ENCODE peak calls at places on chromosomes 12 and 14, in five cellular contexts. One of them, this sample, is unnamed. For H3K9me3, the result is how much of the 10 kb centered on the place peaks cover.

GRCh38 chr12:26857465-26858176 is 24.6 kb upstream of the ITPR2 start:
- DNase-seq in GM23248: no peak
- DNase-seq in thoracic aorta: no peak
- DNase-seq in heart left ventricle: no peak
- DNase-seq in DND-41: no peak
- DNase-seq in this sample: no peak

GRCh38 chr14:68168460-68169109 is 349.0 kb downstream of the RAD51B start:
- DNase-seq in thoracic aorta: no peak
- DNase-seq in GM23248: no peak
- DNase-seq in heart left ventricle: no peak
- DNase-seq in DND-41: no peak
- DNase-seq in this sample: no peak

GRCh38 chr12:1289371-1290155 is 298.5 kb downstream of the ERC1 start:
- DNase-seq in thoracic aorta: no peak
- DNase-seq in DND-41: no peak
- DNase-seq in heart left ventricle: no peak
- DNase-seq in GM23248: peak
- DNase-seq in this sample: no peak

GRCh38 chr14:90979451-90979850 is 81.0 kb downstream of the RPS6KA5 start:
- DNase-seq in heart left ventricle: no peak
- DNase-seq in GM23248: no peak
- DNase-seq in thoracic aorta: no peak
- DNase-seq in DND-41: no peak
- DNase-seq in this sample: no peak

GRCh38 chr14:61025239-61026223 is 44.5 kb downstream of the SLC38A6 start:
- DNase-seq in GM23248: peak
- DNase-seq in DND-41: peak
- DNase-seq in heart left ventricle: peak
- DNase-seq in thoracic aorta: peak
- DNase-seq in this sample: peak

GRCh38 chr14:92471919-92472318 is 41.7 kb upstream of the RIN3 start:
- DNase-seq in thoracic aorta: no peak
- DNase-seq in GM23248: peak
- DNase-seq in heart left ventricle: no peak
- DNase-seq in DND-41: no peak
- DNase-seq in this sample: no peak

GRCh38 chr12:54486173-54486867 is 11.2 kb upstream of the NCKAP1L start:
- DNase-seq in heart left ventricle: no peak
- DNase-seq in thoracic aorta: no peak
- DNase-seq in DND-41: no peak
- DNase-seq in GM23248: no peak
- DNase-seq in this sample: no peak

GRCh38 chr14:69792887-69793421 is 4.1 kb downstream of the SLC10A1 start:
- DNase-seq in DND-41: no peak
- DNase-seq in GM23248: no peak
- DNase-seq in heart left ventricle: no peak
- DNase-seq in thoracic aorta: no peak
- DNase-seq in this sample: no peak

GRCh38 chr12:6026998-6027397 is 81.9 kb upstream of the ANO2 start:
- DNase-seq in heart left ventricle: no peak
- DNase-seq in thoracic aorta: no peak
- DNase-seq in DND-41: no peak
- DNase-seq in GM23248: no peak
- DNase-seq in this sample: no peak

GRCh38 chr12:113647048-113647447 is 175.4 kb upstream of the LHX5 start:
- DNase-seq in DND-41: peak
- DNase-seq in GM23248: no peak
- DNase-seq in heart left ventricle: no peak
- DNase-seq in thoracic aorta: no peak
- DNase-seq in this sample: no peak

GRCh38 chr12:49228653-49229052 is 36.2 kb upstream of the TUBA1C start:
- DNase-seq in DND-41: no peak
- DNase-seq in heart left ventricle: no peak
- DNase-seq in thoracic aorta: no peak
- DNase-seq in GM23248: no peak
- DNase-seq in this sample: no peak

GRCh38 chr12:87323369-87323768 is 705.8 kb downstream of the C12orf50 start:
- DNase-seq in GM23248: peak
- DNase-seq in heart left ventricle: no peak
- DNase-seq in DND-41: no peak
- DNase-seq in thoracic aorta: no peak
- DNase-seq in this sample: no peak

GRCh38 chr12:16553457-16553856 is 52.5 kb downstream of the LMO3 start:
- DNase-seq in GM23248: peak
- DNase-seq in heart left ventricle: no peak
- DNase-seq in DND-41: no peak
- DNase-seq in thoracic aorta: no peak
- DNase-seq in this sample: no peak

GRCh38 chr12:47818382-47818700 is 1.4 kb downstream of the HDAC7 start:
- DNase-seq in thoracic aorta: no peak
- DNase-seq in GM23248: peak
- DNase-seq in DND-41: no peak
- DNase-seq in heart left ventricle: no peak
- DNase-seq in this sample: peak

GRCh38 chr14:99461411-99461810 is 19.2 kb downstream of the SETD3 start:
- DNase-seq in heart left ventricle: no peak
- DNase-seq in thoracic aorta: no peak
- DNase-seq in DND-41: no peak
- DNase-seq in GM23248: no peak
- DNase-seq in this sample: no peak

GRCh38 chr12:27324452-27324999 is 8.1 kb upstream of the BMAL2 start:
- DNase-seq in heart left ventricle: no peak
- DNase-seq in thoracic aorta: no peak
- DNase-seq in DND-41: no peak
- DNase-seq in GM23248: peak
- DNase-seq in this sample: no peak

GRCh38 chr12:10749700-10750384 is 26.7 kb upstream of the YBX3 start:
- DNase-seq in GM23248: peak
- DNase-seq in DND-41: peak
- DNase-seq in heart left ventricle: peak
- DNase-seq in thoracic aorta: peak
- DNase-seq in this sample: peak

GRCh38 chr12:1908758-1909157 is 9.7 kb downstream of the CACNA2D4 start:
- DNase-seq in DND-41: no peak
- DNase-seq in heart left ventricle: no peak
- DNase-seq in GM23248: no peak
- DNase-seq in thoracic aorta: no peak
- DNase-seq in this sample: no peak

GRCh38 chr14:91649930-91650329 is 82.0 kb downstream of the CATSPERB start:
- DNase-seq in heart left ventricle: no peak
- DNase-seq in DND-41: peak
- DNase-seq in GM23248: peak
- DNase-seq in thoracic aorta: no peak
- DNase-seq in this sample: peak

GRCh38 chr14:61564623-61565091 is 130.7 kb upstream of the HIF1A start:
- DNase-seq in DND-41: no peak
- DNase-seq in thoracic aorta: no peak
- DNase-seq in heart left ventricle: no peak
- DNase-seq in GM23248: peak
- DNase-seq in this sample: no peak

GRCh38 chr14:101808020-101808641 is 46.6 kb downstream of the PPP2R5C start:
- DNase-seq in GM23248: peak
- DNase-seq in heart left ventricle: no peak
- DNase-seq in DND-41: no peak
- DNase-seq in thoracic aorta: no peak
- DNase-seq in this sample: no peak

GRCh38 chr12:10779103-10779502 is 23.3 kb downstream of the TAS2R7 start:
- DNase-seq in thoracic aorta: no peak
- DNase-seq in GM23248: no peak
- DNase-seq in heart left ventricle: no peak
- DNase-seq in DND-41: no peak
- DNase-seq in this sample: no peak

GRCh38 chr14:64703393-64704144 is 655 bp upstream of the PLEKHG3 start:
- DNase-seq in DND-41: no peak
- DNase-seq in GM23248: peak
- DNase-seq in thoracic aorta: no peak
- DNase-seq in heart left ventricle: no peak
- DNase-seq in this sample: no peak

GRCh38 chr12:107131832-107132616 is 38.7 kb upstream of the CRY1 start:
- DNase-seq in DND-41: no peak
- DNase-seq in GM23248: peak
- DNase-seq in heart left ventricle: no peak
- DNase-seq in thoracic aorta: no peak
- DNase-seq in this sample: peak

GRCh38 chr12:68951652-68952051 is 18.7 kb upstream of the CPM start:
- DNase-seq in heart left ventricle: peak
- DNase-seq in DND-41: no peak
- DNase-seq in thoracic aorta: no peak
- DNase-seq in GM23248: no peak
- DNase-seq in this sample: no peak

GRCh38 chr14:56474419-56475022 is 105.1 kb upstream of the TMEM260 start:
- DNase-seq in thoracic aorta: no peak
- DNase-seq in GM23248: peak
- DNase-seq in heart left ventricle: no peak
- DNase-seq in DND-41: peak
- DNase-seq in this sample: no peak

GRCh38 chr12:5904441-5904840 is 40.6 kb downstream of the ANO2 start:
- DNase-seq in heart left ventricle: no peak
- DNase-seq in GM23248: no peak
- DNase-seq in DND-41: no peak
- DNase-seq in thoracic aorta: no peak
- DNase-seq in this sample: no peak

GRCh38 chr12:92431146-92431545 is 271.6 kb upstream of the PLEKHG7 start:
- DNase-seq in heart left ventricle: no peak
- DNase-seq in DND-41: peak
- DNase-seq in GM23248: no peak
- DNase-seq in thoracic aorta: no peak
- DNase-seq in this sample: no peak

GRCh38 chr14:73771848-73772705 is 57.9 kb upstream of the PNMA1 start:
- DNase-seq in thoracic aorta: no peak
- DNase-seq in heart left ventricle: peak
- DNase-seq in GM23248: peak
- DNase-seq in DND-41: peak
- DNase-seq in this sample: peak

GRCh38 chr14:78469947-78470346 is 299.8 kb downstream of the NRXN3 start:
- DNase-seq in thoracic aorta: no peak
- DNase-seq in GM23248: no peak
- DNase-seq in DND-41: no peak
- DNase-seq in heart left ventricle: no peak
- DNase-seq in this sample: no peak

GRCh38 chr14:74018029-74018703 is 922 bp downstream of the ENTPD5 start:
- DNase-seq in thoracic aorta: no peak
- DNase-seq in GM23248: peak
- DNase-seq in DND-41: peak
- DNase-seq in heart left ventricle: no peak
- DNase-seq in this sample: no peak

GRCh38 chr12:13208533-13209278 is 12.2 kb downstream of the EMP1 start:
- DNase-seq in DND-41: no peak
- DNase-seq in heart left ventricle: no peak
- DNase-seq in GM23248: peak
- DNase-seq in thoracic aorta: no peak
- DNase-seq in this sample: peak

GRCh38 chr12:104378427-104378826 is 74.9 kb downstream of the EID3 start:
- DNase-seq in thoracic aorta: no peak
- DNase-seq in DND-41: no peak
- DNase-seq in GM23248: no peak
- DNase-seq in heart left ventricle: no peak
- DNase-seq in this sample: no peak
- H3K27ac ChIP-seq in thoracic aorta: no peak
- H3K27ac ChIP-seq in DND-41: no peak
- H3K27ac ChIP-seq in GM23248: no peak
- H3K27ac ChIP-seq in heart left ventricle: no peak
- H3K27ac ChIP-seq in this sample: no peak

GRCh38 chr14:105384605-105385321 is 13.6 kb upstream of the TEX22 start:
- DNase-seq in DND-41: no peak
- DNase-seq in heart left ventricle: peak
- DNase-seq in thoracic aorta: no peak
- DNase-seq in GM23248: no peak
- DNase-seq in this sample: no peak
- H3K9me3 ChIP-seq in DND-41: under half
- H3K9me3 ChIP-seq in heart left ventricle: under half
- H3K9me3 ChIP-seq in thoracic aorta: under half
- H3K9me3 ChIP-seq in GM23248: under half
- H3K9me3 ChIP-seq in this sample: under half

DNA sequence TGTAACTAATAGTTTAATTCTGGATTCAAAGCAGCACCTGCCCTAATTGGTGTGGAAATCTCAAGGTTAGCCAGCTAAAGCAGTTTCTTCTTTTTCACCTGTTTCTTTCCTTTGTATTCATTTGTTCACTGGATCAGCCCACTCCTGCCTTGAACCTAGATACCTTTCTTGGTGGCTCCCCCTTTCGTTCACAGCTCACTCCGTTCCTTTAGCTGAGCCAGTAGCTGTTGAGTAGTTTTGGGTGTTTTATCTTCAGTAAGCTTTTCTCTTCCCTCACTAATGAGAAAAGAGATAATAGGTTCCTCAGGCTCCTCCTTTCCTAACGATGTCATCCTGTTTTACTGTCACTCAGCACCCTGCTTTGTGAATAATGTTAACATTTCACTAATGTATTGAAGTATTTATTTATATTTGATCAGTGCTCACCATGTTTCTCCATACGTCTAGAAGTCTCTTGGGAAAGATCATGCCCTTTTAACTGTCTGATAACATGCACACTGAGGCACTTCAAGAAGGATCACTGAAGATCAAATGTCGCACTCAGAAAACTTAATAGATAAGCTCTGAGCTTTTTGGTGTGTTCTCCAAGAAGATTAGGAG is 121.1 kb downstream of the TGFB3 start:
- DNase-seq in thoracic aorta: no peak
- DNase-seq in GM23248: no peak
- DNase-seq in heart left ventricle: no peak
- DNase-seq in DND-41: no peak
- DNase-seq in this sample: no peak
- H3K4me3 ChIP-seq in thoracic aorta: no peak
- H3K4me3 ChIP-seq in GM23248: no peak
- H3K4me3 ChIP-seq in heart left ventricle: no peak
- H3K4me3 ChIP-seq in DND-41: no peak
- H3K4me3 ChIP-seq in this sample: no peak

DNA sequence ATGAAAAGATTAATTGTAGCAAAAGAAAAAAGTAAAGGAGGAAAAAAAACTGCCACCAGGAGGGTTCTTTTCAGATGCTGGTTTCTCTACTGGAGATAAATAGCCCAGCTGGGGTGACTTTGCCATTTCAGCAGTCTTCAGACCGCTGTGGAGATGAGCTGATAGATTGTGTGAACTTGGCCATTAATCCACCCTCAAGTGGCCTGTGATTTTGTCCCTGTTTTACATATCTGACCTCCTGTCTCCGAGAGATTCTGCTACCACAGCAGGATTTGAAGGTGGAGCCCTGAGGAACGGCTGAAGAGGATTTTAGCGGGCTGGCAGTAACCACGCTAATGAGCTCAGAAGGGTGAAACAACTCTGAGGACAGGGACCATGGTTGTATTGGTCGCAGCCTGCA is 72.7 kb downstream of the WSCD2 start:
- DNase-seq in DND-41: no peak
- DNase-seq in GM23248: no peak
- DNase-seq in heart left ventricle: no peak
- DNase-seq in thoracic aorta: no peak
- DNase-seq in this sample: no peak
- H3K27ac ChIP-seq in DND-41: no peak
- H3K27ac ChIP-seq in GM23248: no peak
- H3K27ac ChIP-seq in heart left ventricle: no peak
- H3K27ac ChIP-seq in thoracic aorta: no peak
- H3K27ac ChIP-seq in this sample: no peak

GRCh38 chr12:57657744-57658143 is 24.7 kb upstream of the B4GALNT1 start:
- DNase-seq in heart left ventricle: no peak
- DNase-seq in DND-41: no peak
- DNase-seq in thoracic aorta: no peak
- DNase-seq in GM23248: peak
- DNase-seq in this sample: no peak
- H3K9me3 ChIP-seq in heart left ventricle: under half
- H3K9me3 ChIP-seq in DND-41: under half
- H3K9me3 ChIP-seq in thoracic aorta: under half
- H3K9me3 ChIP-seq in GM23248: under half
- H3K9me3 ChIP-seq in this sample: under half